ENCODE peak calls at places on chromosomes 2 and 18, in five cellular contexts. A is naive thymus-derived CD4-positive, alpha-beta T cell; F is osteoblast; I is tibial artery; H is cardiac muscle cell. Z is an unnamed sample. For H3K4me1 and H3K36me3, the result is how much of the 10 kb centered on the place peaks cover.

GRCh38 chr2:227717687-227718567 is at the start of gene SLC19A3:
- DNase-seq in A (no peak), F (peak), I (peak), H (peak), Z (peak)

GRCh38 chr2:218856168-218856895 is 3.3 kb upstream of the WNT6 start:
- DNase-seq in A (no peak), F (peak), I (peak), H (no peak), Z (no peak)

GRCh38 chr2:179751184-179751809 is 110.1 kb downstream of the ZNF385B start:
- DNase-seq in A (no peak), F (no peak), I (no peak), H (peak), Z (no peak)

GRCh38 chr2:113216891-113217454 is 43.2 kb downstream of the PSD4 start:
- DNase-seq in A (no peak), F (peak), I (peak), H (no peak), Z (no peak)

GRCh38 chr2:171531836-171532450 is 9.7 kb downstream of the CYBRD1 start:
- DNase-seq in A (no peak), F (peak), I (no peak), H (no peak), Z (no peak)

GRCh38 chr18:293557-293956 is 25.7 kb upstream of the THOC1 start:
- DNase-seq in A (no peak), F (no peak), I (no peak), H (peak), Z (no peak)

GRCh38 chr2:172704072-172704936 is 31.3 kb upstream of the RAPGEF4 start:
- DNase-seq in A (no peak), F (no peak), I (no peak), H (peak), Z (no peak)

GRCh38 chr18:38307919-38308318 is 742.3 kb upstream of the CELF4 start:
- DNase-seq in A (no peak), F (no peak), I (no peak), H (no peak), Z (no peak)

GRCh38 chr2:150572961-150573395 is 85.5 kb upstream of the RND3 start:
- DNase-seq in A (no peak), F (no peak), I (no peak), H (no peak), Z (no peak)

GRCh38 chr2:217279571-217279970 is 419.7 kb upstream of the TNP1 start:
- DNase-seq in A (no peak), F (peak), I (no peak), H (peak), Z (no peak)

GRCh38 chr18:80132196-80132812 is 23.2 kb downstream of the ADNP2 start:
- DNase-seq in A (no peak), F (no peak), I (no peak), H (no peak), Z (no peak)

GRCh38 chr2:234905547-234906260 is 46.1 kb upstream of the SH3BP4 start:
- DNase-seq in A (no peak), F (peak), I (no peak), H (peak), Z (no peak)

GRCh38 chr2:39216495-39217191 is 27.1 kb downstream of the CDKL4 start:
- DNase-seq in A (peak), F (no peak), I (no peak), H (no peak), Z (no peak)

GRCh38 chr2:85804583-85804982 is 50.8 kb downstream of the ATOH8 start:
- DNase-seq in A (no peak), F (peak), I (no peak), H (no peak), Z (no peak)

GRCh38 chr2:46284812-46285211 is 12.4 kb upstream of the EPAS1 start:
- DNase-seq in A (no peak), F (no peak), I (no peak), H (no peak), Z (no peak)

GRCh38 chr18:11091746-11092145 is 57.6 kb downstream of the PIEZO2 start:
- DNase-seq in A (no peak), F (no peak), I (no peak), H (no peak), Z (no peak)

GRCh38 chr2:201357216-201357615 is at the start of gene FLACC1:
- DNase-seq in A (no peak), F (peak), I (no peak), H (peak), Z (no peak)

GRCh38 chr2:222000326-222000725 is 298.5 kb downstream of the PAX3 start:
- DNase-seq in A (no peak), F (no peak), I (no peak), H (no peak), Z (no peak)

GRCh38 chr18:32366586-32367538 is 103.8 kb downstream of the GAREM1 start:
- DNase-seq in A (no peak), F (no peak), I (no peak), H (peak), Z (no peak)

GRCh38 chr2:149388120-149388816 is 57.9 kb downstream of the LYPD6 start:
- DNase-seq in A (no peak), F (peak), I (no peak), H (no peak), Z (no peak)

GRCh38 chr2:29450823-29451222 is 335.6 kb downstream of the CLIP4 start:
- DNase-seq in A (no peak), F (no peak), I (no peak), H (no peak), Z (no peak)

GRCh38 chr2:181058378-181059269 is 78.2 kb downstream of the UBE2E3 start:
- DNase-seq in A (peak), F (no peak), I (no peak), H (peak), Z (no peak)

GRCh38 chr2:84901593-84902120 is 3.8 kb upstream of the TMSB10 start:
- DNase-seq in A (no peak), F (peak), I (no peak), H (peak), Z (no peak)

GRCh38 chr18:55405655-55406373 is 182.2 kb downstream of the TCF4 start:
- DNase-seq in A (no peak), F (peak), I (peak), H (peak), Z (peak)
- H3K4me1 ChIP-seq in A (under half), F (under half), I (under half), H (under half), Z (under half)

GRCh38 chr2:45173513-45173912 is 164.3 kb upstream of the SIX2 start:
- DNase-seq in A (no peak), F (peak), I (no peak), H (peak), Z (no peak)
- H3K27ac ChIP-seq in A (no peak), F (peak), I (no peak), H (no peak), Z (peak)

GRCh38 chr2:216131175-216131926 is 22.2 kb downstream of the XRCC5 start:
- DNase-seq in A (peak), F (no peak), I (no peak), H (no peak), Z (no peak)
- H3K36me3 ChIP-seq in A (half or more), F (half or more), I (half or more), H (half or more), Z (half or more)

GRCh38 chr2:189147989-189148388 is 31.6 kb downstream of the COL5A2 start:
- DNase-seq in A (no peak), F (no peak), I (no peak), H (no peak), Z (no peak)
- H3K4me1 ChIP-seq in A (under half), F (under half), I (under half), H (under half), Z (under half)

GRCh38 chr18:34595673-34596072 is 114.4 kb upstream of the DTNA start:
- DNase-seq in A (no peak), F (peak), I (no peak), H (peak), Z (no peak)

GRCh38 chr18:34590503-34590902 is 119.6 kb upstream of the DTNA start:
- DNase-seq in A (no peak), F (no peak), I (no peak), H (no peak), Z (no peak)

GRCh38 chr18:34594243-34594642 is 115.9 kb upstream of the DTNA start:
- DNase-seq in A (no peak), F (no peak), I (no peak), H (no peak), Z (no peak)

GRCh38 chr18:34591920-34592444 is 118.1 kb upstream of the DTNA start:
- DNase-seq in A (no peak), F (no peak), I (no peak), H (no peak), Z (no peak)

GRCh38 chr18:34592961-34593382 is 117.1 kb upstream of the DTNA start:
- DNase-seq in A (no peak), F (no peak), I (peak), H (peak), Z (no peak)
- H3K27ac ChIP-seq in A (no peak), F (peak), I (peak), H (peak), Z (peak)

DNA sequence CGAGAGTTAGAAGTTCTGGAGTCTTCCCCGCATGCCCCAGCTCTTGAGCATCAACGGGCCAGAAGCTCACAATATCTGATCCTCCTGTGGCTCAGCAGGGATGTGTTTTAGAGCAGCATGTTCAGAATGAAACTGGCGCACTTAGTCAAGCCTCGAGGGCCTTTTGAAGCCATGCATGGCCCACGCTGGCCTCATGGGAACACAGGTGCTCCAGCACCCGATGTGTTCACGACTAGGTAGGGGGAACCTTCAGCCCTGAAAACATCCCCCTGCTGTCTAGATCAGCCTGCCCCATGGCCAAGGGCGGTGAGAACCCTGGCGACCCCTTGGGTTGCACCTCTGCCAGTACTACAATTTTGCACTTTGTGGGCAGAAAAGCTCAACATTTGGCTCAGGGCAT is 32.8 kb downstream of the MSH6 start:
- DNase-seq in A (no peak), F (no peak), I (no peak), H (no peak), Z (no peak)
- H3K36me3 ChIP-seq in A (half or more), F (under half), I (half or more), H (half or more), Z (half or more)

DNA sequence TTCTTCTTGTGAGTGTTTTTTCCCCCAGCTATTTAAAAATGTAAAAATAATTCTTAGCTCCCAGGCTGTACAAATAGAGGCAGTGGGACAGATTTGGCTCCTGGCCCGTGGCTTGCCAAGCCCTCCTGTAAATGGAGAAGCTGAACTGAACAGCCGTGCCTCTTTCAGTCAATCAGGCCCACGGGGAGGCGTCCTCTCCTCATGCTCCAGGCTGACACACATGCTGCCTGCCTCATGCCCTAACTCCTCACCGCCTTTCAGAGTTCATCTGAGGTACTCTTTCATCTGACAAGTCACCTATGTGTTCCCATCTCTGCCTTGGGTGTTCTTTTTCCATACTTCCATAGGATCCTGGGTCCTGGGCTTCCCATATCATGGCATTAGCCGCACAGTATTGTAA is 58.9 kb downstream of the BMP10 start:
- DNase-seq in A (no peak), F (no peak), I (no peak), H (no peak), Z (no peak)
- H3K4me1 ChIP-seq in A (under half), F (under half), I (under half), H (under half), Z (under half)

DNA sequence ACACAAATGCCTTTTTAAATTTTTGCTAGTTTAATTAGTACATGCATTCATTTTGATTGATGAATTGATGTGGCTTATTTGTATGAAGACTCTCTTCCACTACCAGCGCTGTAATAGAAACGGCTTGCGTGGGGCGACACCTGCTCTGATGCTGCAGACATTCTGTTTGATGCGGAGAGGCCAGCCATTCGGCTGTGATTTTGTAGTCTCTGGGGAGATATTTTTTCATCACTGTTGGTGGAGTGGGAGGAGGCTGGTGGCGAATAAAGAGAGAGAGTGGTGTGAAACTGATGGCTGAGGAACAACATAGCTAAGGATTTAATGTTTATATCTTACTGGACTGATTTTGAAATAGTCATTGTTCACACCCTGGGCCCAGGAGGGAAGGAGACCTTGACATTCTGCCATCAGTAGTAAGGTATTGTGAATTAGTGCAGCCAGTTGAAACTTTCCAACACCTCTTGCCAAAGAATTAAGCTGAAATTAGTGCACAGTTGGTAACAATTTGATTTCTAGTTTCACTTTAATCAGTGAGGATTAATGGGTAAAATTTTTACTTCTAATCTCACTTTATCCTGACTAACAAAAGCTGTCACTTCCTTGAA is 224.1 kb downstream of the MTX2 start:
- DNase-seq in A (no peak), F (no peak), I (no peak), H (no peak), Z (no peak)
- H3K27ac ChIP-seq in A (no peak), F (no peak), I (no peak), H (no peak), Z (no peak)

GRCh38 chr2:7994397-7994951 is 687.4 kb upstream of the ID2 start:
- DNase-seq in A (no peak), F (no peak), I (no peak), H (no peak), Z (no peak)

GRCh38 chr2:7992612-7993596 is 689.0 kb upstream of the ID2 start:
- DNase-seq in A (no peak), F (no peak), I (no peak), H (no peak), Z (no peak)

GRCh38 chr2:7999683-8000476 is 682.0 kb upstream of the ID2 start:
- DNase-seq in A (no peak), F (no peak), I (no peak), H (no peak), Z (no peak)

GRCh38 chr2:8000861-8001260 is 681.0 kb upstream of the ID2 start:
- DNase-seq in A (no peak), F (peak), I (no peak), H (peak), Z (no peak)

GRCh38 chr2:7997279-7997678 is 684.6 kb upstream of the ID2 start:
- DNase-seq in A (no peak), F (no peak), I (no peak), H (no peak), Z (no peak)
- H3K36me3 ChIP-seq in A (under half), F (under half), I (under half), H (under half), Z (under half)

GRCh38 chr18:74283646-74284045 is 8.1 kb downstream of the CYB5A start:
- DNase-seq in A (no peak), F (no peak), I (no peak), H (no peak), Z (no peak)

GRCh38 chr18:74282359-74283254 is 9.2 kb downstream of the CYB5A start:
- DNase-seq in A (no peak), F (no peak), I (no peak), H (no peak), Z (no peak)

GRCh38 chr18:74284501-74285004 is 7.2 kb downstream of the CYB5A start:
- DNase-seq in A (no peak), F (no peak), I (no peak), H (peak), Z (no peak)

GRCh38 chr18:74281639-74282358 is 10.0 kb downstream of the CYB5A start:
- DNase-seq in A (no peak), F (no peak), I (no peak), H (peak), Z (no peak)

DNA sequence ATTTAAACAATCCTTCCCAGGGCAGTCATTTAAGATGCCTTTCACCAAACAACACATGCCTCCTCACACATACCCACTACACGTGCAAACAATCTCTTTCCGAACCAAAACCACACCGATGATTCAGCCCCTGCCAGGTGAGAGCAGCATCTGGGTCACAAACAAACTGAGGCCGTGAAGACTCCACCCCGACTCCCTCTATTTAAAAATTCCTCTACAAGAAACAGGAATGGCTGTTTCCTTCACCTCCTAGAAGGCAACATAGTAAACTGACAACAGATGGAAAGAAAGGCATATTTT is 8.6 kb downstream of the CYB5A start:
- DNase-seq in A (no peak), F (no peak), I (no peak), H (no peak), Z (no peak)
- H3K4me1 ChIP-seq in A (under half), F (under half), I (under half), H (under half), Z (under half)